ENCODE peak calls at places on chromosomes 6 and 20, in four cellular contexts. L is K562, P is HL-60, Q is GM12878. E is an unnamed sample.

GRCh38 chr20:1809121-1809520 is 86.1 kb upstream of the SIRPA start:
- DNase-seq in L (no peak), P (no peak), Q (no peak), E (no peak)

GRCh38 chr6:26597821-26598220 is 1.1 kb downstream of the ABT1 start:
- DNase-seq in L (peak; percentile 44), P (no peak), Q (no peak), E (no peak)

GRCh38 chr20:51790256-51790655 is 12.1 kb downstream of the SALL4 start:
- DNase-seq in L (no peak), P (no peak), Q (no peak), E (no peak)

GRCh38 chr6:42088101-42088591 is 37.8 kb downstream of the TAF8 start:
- DNase-seq in L (peak; percentile 40), P (no peak), Q (no peak), E (no peak)

GRCh38 chr20:36919715-36920333 is 31.7 kb downstream of the SAMHD1 start:
- DNase-seq in L (peak; percentile 71), P (no peak), Q (peak; percentile 13), E (peak; percentile 25)

GRCh38 chr20:62032606-62033368 is 32.9 kb downstream of the TAF4 start:
- DNase-seq in L (peak; percentile 35), P (no peak), Q (no peak), E (no peak)

GRCh38 chr6:946546-946945 is 253.6 kb upstream of the EXOC2 start:
- DNase-seq in L (no peak), P (no peak), Q (no peak), E (no peak)

GRCh38 chr6:35594503-35595186 is 81.9 kb upstream of the TULP1 start:
- DNase-seq in L (no peak), P (no peak), Q (no peak), E (no peak)

GRCh38 chr6:130115036-130115435 is 96.7 kb downstream of the L3MBTL3 start:
- DNase-seq in L (no peak), P (no peak), Q (peak; percentile 54), E (no peak)

GRCh38 chr6:146693342-146693741 is 94.6 kb downstream of the ADGB start:
- DNase-seq in L (no peak), P (no peak), Q (no peak), E (no peak)

GRCh38 chr6:108492131-108492766 is 68.5 kb upstream of the FOXO3 start:
- DNase-seq in L (peak; percentile 41), P (no peak), Q (no peak), E (no peak)

GRCh38 chr6:147141690-147142308 is 62.4 kb upstream of the STXBP5 start:
- DNase-seq in L (peak; percentile 51), P (no peak), Q (no peak), E (no peak)

GRCh38 chr20:16672299-16672698 is 57.5 kb upstream of the SNRPB2 start:
- DNase-seq in L (no peak), P (no peak), Q (no peak), E (no peak)

GRCh38 chr6:28726569-28727309 is 197.0 kb downstream of the TRIM27 start:
- DNase-seq in L (peak; percentile 61), P (no peak), Q (no peak), E (no peak)

GRCh38 chr6:136593748-136594490 is 43.7 kb upstream of the MAP7 start:
- DNase-seq in L (peak; percentile 42), P (peak; percentile 87), Q (peak; percentile 94), E (peak; percentile 48)

GRCh38 chr6:157172088-157172768 is 151.1 kb downstream of the TMEM242 start:
- DNase-seq in L (no peak), P (no peak), Q (no peak), E (no peak)

GRCh38 chr6:119323926-119324325 is 25.6 kb downstream of the MAN1A1 start:
- DNase-seq in L (no peak), P (no peak), Q (no peak), E (no peak)
- TF ChIP-seq SPI1 in L (no peak), P (no peak), Q (no peak), E (no peak)

GRCh38 chr6:106746660-106747059 is 117.3 kb downstream of the QRSL1 start:
- DNase-seq in L (no peak), P (no peak), Q (no peak), E (no peak)
- TF ChIP-seq SPI1 in L (no peak), P (no peak), Q (no peak), E (no peak)

DNA sequence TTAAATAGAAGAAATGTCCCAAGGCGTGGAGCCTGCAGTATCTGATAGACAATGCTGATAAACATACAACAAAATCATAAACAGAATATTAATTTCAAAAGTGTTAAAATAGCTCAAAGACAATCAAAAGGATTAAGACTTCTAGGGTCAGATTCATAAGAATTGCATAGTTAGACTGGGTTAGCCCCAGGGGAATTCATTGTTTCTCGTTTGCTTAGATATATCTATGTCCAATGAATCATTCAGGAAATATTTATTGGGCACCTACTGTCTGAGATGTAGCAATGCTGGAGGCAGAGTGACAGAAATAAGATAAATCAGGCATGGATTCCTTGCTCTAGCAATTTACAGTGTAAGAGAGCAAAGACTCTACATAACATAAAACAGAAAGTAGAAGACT is 124.4 kb upstream of the PRL start:
- DNase-seq in L (no peak), P (no peak), Q (no peak), E (no peak)
- TF ChIP-seq SPI1 in L (no peak), P (no peak), Q (no peak), E (no peak)

DNA sequence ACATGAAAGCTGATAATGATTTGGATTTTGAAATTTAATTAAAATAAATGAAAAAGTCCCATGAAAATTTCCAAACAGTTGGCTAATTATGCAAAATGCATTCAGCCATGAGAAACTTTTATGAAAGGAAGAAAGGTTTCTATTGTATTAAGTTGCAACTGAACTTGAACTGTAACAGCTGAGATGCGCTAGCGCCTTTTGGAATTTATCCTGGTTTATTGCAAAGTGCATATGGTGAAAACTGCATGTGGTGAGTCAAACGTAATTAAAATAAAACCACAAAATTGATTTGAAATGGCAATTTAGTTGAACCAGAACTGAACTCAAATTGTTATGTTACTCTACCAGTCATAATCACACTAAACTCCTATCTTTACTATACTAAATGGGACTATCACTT is 46.4 kb upstream of the COL21A1 start:
- DNase-seq in L (no peak), P (no peak), Q (no peak), E (no peak)
- TF ChIP-seq SPI1 in L (no peak), P (no peak), Q (no peak), E (no peak)

GRCh38 chr6:155524249-155524651 is 68.6 kb upstream of the NOX3 start:
- DNase-seq in L (no peak), P (no peak), Q (no peak), E (no peak)

GRCh38 chr6:155527443-155527842 is 71.8 kb upstream of the NOX3 start:
- DNase-seq in L (no peak), P (no peak), Q (no peak), E (no peak)

GRCh38 chr6:155530219-155530834 is 74.7 kb upstream of the NOX3 start:
- DNase-seq in L (peak; percentile 19), P (no peak), Q (no peak), E (peak; percentile 3)

GRCh38 chr6:155528335-155528734 is 72.7 kb upstream of the NOX3 start:
- DNase-seq in L (no peak), P (no peak), Q (no peak), E (no peak)

GRCh38 chr6:155528982-155529453 is 73.4 kb upstream of the NOX3 start:
- DNase-seq in L (no peak), P (peak; percentile 34), Q (no peak), E (no peak)
- TF ChIP-seq SPI1 in L (no peak), P (peak; percentile 22), Q (no peak), E (peak; percentile 29)

GRCh38 chr20:19466204-19466928 is 253.9 kb downstream of the SLC24A3 start:
- DNase-seq in L (no peak), P (no peak), Q (no peak), E (no peak)
- TF ChIP-seq SPI1 in L (no peak), P (no peak), Q (no peak), E (no peak)

DNA sequence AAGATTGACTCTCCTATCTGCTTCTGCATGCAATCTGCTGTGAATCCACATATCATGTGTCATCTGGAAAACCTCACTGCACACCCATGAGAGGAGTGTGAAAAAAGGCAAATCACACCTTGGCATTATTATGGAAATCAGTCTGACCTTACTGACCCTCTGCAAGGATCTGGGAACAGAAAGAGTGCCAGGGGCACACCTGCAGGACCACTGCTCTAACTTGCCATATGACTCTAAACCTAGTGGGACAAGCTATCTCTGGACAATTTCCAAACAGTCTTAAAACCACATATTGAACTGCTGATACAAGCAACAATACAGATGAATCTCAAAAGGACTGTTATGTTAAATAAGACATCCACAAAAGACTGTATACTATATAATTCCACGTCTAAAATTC is 50.3 kb downstream of the ABHD12 start:
- DNase-seq in L (no peak), P (no peak), Q (no peak), E (no peak)
- TF ChIP-seq SPI1 in L (no peak), P (no peak), Q (no peak), E (no peak)